ENCODE peak calls at places on chromosomes 2 and 18, in six cellular contexts. X is hepatocyte, I is neural progenitor cell, Q is left lung, B is esophagus muscularis mucosa, T is Karpas-422. G is an unnamed sample.

GRCh38 chr2:237726401-237726830 is 72.2 kb upstream of the RBM44 start:
- DNase-seq in X (no peak), Q (no peak), I (no peak), T (no peak), B (no peak), G (no peak)

GRCh38 chr2:191385416-191386160 is 140.4 kb downstream of the MYO1B start:
- DNase-seq in B (no peak), T (no peak), I (no peak), X (no peak), Q (no peak), G (no peak)

GRCh38 chr18:11658989-11659388 is 30.1 kb upstream of the GNAL start:
- DNase-seq in B (peak; percentile 72), T (no peak), X (peak; percentile 29), I (no peak), Q (no peak), G (no peak)

GRCh38 chr18:80109676-80110078 is 615 bp downstream of the ADNP2 start:
- DNase-seq in Q (peak; percentile 84), B (peak; percentile 89), X (peak; percentile 64), I (peak; percentile 75), T (peak; percentile 57), G (peak; percentile 18)

GRCh38 chr2:239884875-239885274 is 140.3 kb downstream of the NDUFA10 start:
- DNase-seq in Q (no peak), B (no peak), T (peak; percentile 33), X (no peak), I (peak; percentile 1), G (no peak)

GRCh38 chr2:165877565-165878550 is 75.7 kb downstream of the TTC21B start:
- DNase-seq in Q (no peak), T (no peak), I (no peak), X (no peak), B (no peak), G (no peak)

GRCh38 chr18:65073060-65073550 is 677.7 kb upstream of the CDH7 start:
- DNase-seq in X (no peak), T (no peak), I (no peak), B (no peak), Q (no peak), G (no peak)

GRCh38 chr2:9686061-9686460 is 55.3 kb upstream of the YWHAQ start:
- DNase-seq in I (no peak), Q (no peak), X (no peak), T (peak; percentile 51), B (no peak), G (no peak)

GRCh38 chr2:88831792-88832248 is 140.3 kb downstream of the RPIA start:
- DNase-seq in T (peak; percentile 97), I (no peak), X (no peak), Q (peak; percentile 84), B (peak; percentile 89), G (no peak)

GRCh38 chr2:163681765-163682164 is 54.0 kb downstream of the FIGN start:
- DNase-seq in X (no peak), T (no peak), B (no peak), Q (no peak), I (no peak), G (no peak)

GRCh38 chr18:74040459-74041332 is 106.9 kb downstream of the FBXO15 start:
- DNase-seq in X (peak; percentile 68), I (peak; percentile 66), T (peak; percentile 88), B (no peak), Q (peak; percentile 85), G (peak; percentile 9)

GRCh38 chr2:28413152-28413895 is 20.7 kb downstream of the FOSL2 start:
- DNase-seq in T (no peak), B (no peak), I (peak; percentile 47), Q (no peak), X (no peak), G (no peak)

GRCh38 chr2:232874677-232875223 is 4.7 kb downstream of the SNORC start:
- DNase-seq in B (no peak), T (no peak), Q (no peak), X (no peak), I (no peak), G (no peak)

GRCh38 chr2:200728630-200729029 is 83.1 kb upstream of the BZW1 start:
- DNase-seq in X (no peak), B (no peak), T (no peak), I (no peak), Q (no peak), G (no peak)

GRCh38 chr2:181411105-181411849 is 45.9 kb upstream of the ITGA4 start:
- DNase-seq in X (peak; percentile 23), B (no peak), Q (no peak), T (peak; percentile 99), I (peak; percentile 87), G (no peak)

GRCh38 chr2:240507778-240508251 is 50.0 kb downstream of the ANKMY1 start:
- DNase-seq in X (peak; percentile 2), B (peak; percentile 74), I (no peak), Q (peak; percentile 61), T (no peak), G (no peak)

GRCh38 chr2:150487537-150488429 is at the start of gene RND3:
- DNase-seq in X (peak; percentile 98), Q (peak; percentile 85), B (peak; percentile 99), I (peak; percentile 96), T (peak; percentile 45), G (peak; percentile 7)

GRCh38 chr2:8300216-8300615 is 381.6 kb upstream of the ID2 start:
- DNase-seq in I (no peak), X (no peak), T (no peak), B (no peak), Q (no peak), G (no peak)

GRCh38 chr2:48747319-48747718 is 8.2 kb downstream of the LHCGR start:
- DNase-seq in Q (no peak), I (no peak), X (no peak), B (peak; percentile 64), T (no peak), G (no peak)

GRCh38 chr18:44697315-44697714 is 16.6 kb downstream of the SETBP1 start:
- DNase-seq in I (no peak), Q (no peak), X (no peak), T (no peak), B (no peak), G (no peak)

GRCh38 chr2:47810850-47811249 is 27.9 kb downstream of the MSH6 start:
- DNase-seq in T (no peak), I (no peak), B (no peak), Q (no peak), X (no peak), G (no peak)

GRCh38 chr2:96091711-96092579 is 24.4 kb downstream of the ADRA2B start:
- DNase-seq in Q (no peak), T (no peak), X (no peak), B (peak; percentile 60), I (no peak), G (no peak)

GRCh38 chr2:46650556-46651001 is 171.2 kb downstream of the TMEM247 start:
- DNase-seq in Q (no peak), I (peak; percentile 93), X (peak; percentile 93), T (peak; percentile 94), B (no peak), G (peak; percentile 56)

GRCh38 chr2:234203135-234203984 is 152.9 kb downstream of the SPP2 start:
- DNase-seq in Q (no peak), B (peak; percentile 66), T (no peak), X (peak; percentile 75), I (no peak), G (no peak)

GRCh38 chr2:150445404-150445803 is 42.1 kb downstream of the RND3 start:
- DNase-seq in I (no peak), B (no peak), X (no peak), Q (no peak), T (no peak), G (no peak)

GRCh38 chr2:241354668-241355658 is 1.1 kb upstream of the FARP2 start:
- DNase-seq in B (no peak), I (peak; percentile 87), T (peak; percentile 91), X (peak; percentile 91), Q (peak; percentile 96), G (peak; percentile 42)

GRCh38 chr18:13036622-13037320 is 45.6 kb downstream of the CEP192 start:
- DNase-seq in Q (no peak), B (no peak), T (no peak), X (no peak), I (no peak), G (no peak)

GRCh38 chr2:239305222-239305575 is 95.6 kb downstream of the HDAC4 start:
- DNase-seq in Q (no peak), X (no peak), T (no peak), B (no peak), I (no peak), G (no peak)

GRCh38 chr18:51051105-51051712 is 21.2 kb downstream of the SMAD4 start:
- DNase-seq in I (peak; percentile 81), Q (no peak), T (peak; percentile 83), X (peak; percentile 74), B (no peak), G (peak; percentile 7)

DNA sequence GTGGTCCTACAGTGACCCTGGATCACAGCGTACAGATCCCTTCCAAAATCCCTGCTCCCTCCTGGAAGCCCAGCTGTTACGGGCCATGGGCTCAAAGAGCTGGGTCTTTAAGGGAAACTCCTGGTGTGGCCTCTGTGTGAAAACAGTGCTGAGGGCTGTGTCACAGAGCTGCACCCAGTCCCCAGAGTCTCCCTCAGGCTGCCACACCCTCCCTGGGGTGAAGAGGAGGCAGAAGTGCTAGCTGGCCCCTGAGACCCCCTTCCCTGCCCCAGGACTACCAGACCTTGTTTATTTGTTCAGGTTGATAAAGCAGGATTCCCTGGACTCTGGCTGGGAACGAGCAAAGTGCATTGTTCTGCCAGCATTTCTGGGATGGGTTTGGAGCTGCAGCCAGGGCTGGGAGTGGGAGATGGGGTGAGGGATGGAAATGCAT is 7.7 kb downstream of the ATOH8 start:
- DNase-seq in B (no peak), Q (no peak), I (no peak), X (no peak), T (no peak), G (no peak)
- H3K27me3 ChIP-seq in B (no peaks in the 10 kb centered on the region), Q (no peaks in the 10 kb centered on the region), I (peaks cover 88% of the 10 kb centered on the region), X (peaks cover 19% of the 10 kb centered on the region), T (no peaks in the 10 kb centered on the region), G (peaks cover 11% of the 10 kb centered on the region)

GRCh38 chr18:3712485-3712884 is 262.5 kb downstream of the TGIF1 start:
- DNase-seq in B (no peak), I (no peak), X (no peak), Q (no peak), T (no peak), G (no peak)
- H3K27me3 ChIP-seq in B (no peaks in the 10 kb centered on the region), I (no peaks in the 10 kb centered on the region), X (no peaks in the 10 kb centered on the region), Q (no peaks in the 10 kb centered on the region), T (no peaks in the 10 kb centered on the region), G (peaks cover 5% of the 10 kb centered on the region)

DNA sequence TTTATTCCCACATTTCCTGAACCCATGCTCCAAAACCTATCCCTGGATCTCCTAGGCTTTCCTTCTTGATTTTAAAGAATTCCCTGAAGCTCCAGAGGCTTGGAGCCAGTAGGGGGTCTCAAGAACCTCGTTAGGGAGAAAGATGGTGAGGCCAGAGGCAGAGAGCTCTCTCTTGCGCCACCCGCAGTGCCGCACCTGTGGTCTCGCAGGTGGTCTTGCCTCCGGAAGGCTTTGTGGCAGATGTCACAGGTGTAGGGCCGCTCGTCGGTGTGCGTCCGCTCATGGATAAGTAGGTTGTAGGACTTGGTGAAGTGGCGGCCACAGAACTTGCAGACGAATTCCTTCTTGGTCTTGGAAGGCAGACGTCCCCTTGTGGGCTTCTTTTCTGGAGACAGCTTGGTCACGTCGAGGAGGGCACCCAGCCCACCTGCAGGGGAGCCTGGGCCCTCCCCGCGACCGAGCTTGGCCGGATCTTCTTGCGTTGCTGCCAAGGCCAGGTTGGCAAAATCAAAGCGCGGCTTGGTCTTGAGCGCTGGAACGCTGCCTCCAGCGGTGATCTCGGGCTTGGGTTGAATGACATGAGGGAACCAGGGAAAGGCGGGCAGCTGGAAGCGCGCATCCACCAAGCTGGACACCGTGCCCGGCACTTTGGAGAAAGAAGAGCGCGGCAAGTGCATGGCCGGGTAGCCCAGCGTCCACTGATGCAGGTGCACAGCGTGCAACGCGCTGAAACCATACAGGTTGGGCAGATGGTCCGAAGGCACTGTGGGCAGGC is 5.3 kb downstream of the OSR1 start:
- DNase-seq in B (no peak), X (no peak), I (peak; percentile 50), Q (peak; percentile 65), T (no peak), G (no peak)
- H3K27me3 ChIP-seq in B (no peaks in the 10 kb centered on the region), X (peaks cover 65% of the 10 kb centered on the region), I (peaks cover 99% of the 10 kb centered on the region), Q (peaks cover 60% of the 10 kb centered on the region), T (no peaks in the 10 kb centered on the region), G (peaks cover 56% of the 10 kb centered on the region)

GRCh38 chr2:173669271-173669853 is 295.8 kb downstream of the SP3 start:
- DNase-seq in Q (no peak), I (no peak), X (no peak), B (no peak), T (no peak), G (no peak)
- H3K27me3 ChIP-seq in Q (no peaks in the 10 kb centered on the region), I (no peaks in the 10 kb centered on the region), X (no peaks in the 10 kb centered on the region), B (no peaks in the 10 kb centered on the region), T (no peaks in the 10 kb centered on the region), G (peaks cover 3% of the 10 kb centered on the region)

G was measured in CD4-positive, CD25-positive, alpha-beta regulatory T cell.